ENCODE peak calls at places on chromosomes 3 and 15, in four cellular contexts. O is heart right ventricle, Z is D341Med, G is colonic mucosa. Q is an unnamed sample.

GRCh38 chr3:35617370-35617769 is 22.0 kb upstream of the ARPP21 start:
- DNase-seq in O (no peak), Z (no peak), G (no peak), Q (no peak)

GRCh38 chr15:100781961-100782525 is 97.6 kb upstream of the ALDH1A3 start:
- DNase-seq in O (no peak), Z (no peak), G (no peak), Q (no peak)

GRCh38 chr3:146067048-146067447 is 93.9 kb downstream of the PLOD2 start:
- DNase-seq in O (no peak), Z (no peak), G (no peak), Q (no peak)

GRCh38 chr3:157718835-157719234 is 215.6 kb upstream of the VEPH1 start:
- DNase-seq in O (no peak), Z (no peak), G (no peak), Q (no peak)

GRCh38 chr3:30694148-30694547 is 87.7 kb downstream of the TGFBR2 start:
- DNase-seq in O (no peak), Z (no peak), G (no peak), Q (no peak)

GRCh38 chr3:11327619-11328018 is 55.4 kb downstream of the ATG7 start:
- DNase-seq in O (no peak), Z (no peak), G (no peak), Q (no peak)

GRCh38 chr3:122996038-122996580 is 31.5 kb downstream of the SEMA5B start:
- DNase-seq in O (no peak), Z (no peak), G (no peak), Q (no peak)

GRCh38 chr3:65190111-65190510 is 502.3 kb upstream of the ADAMTS9 start:
- DNase-seq in O (no peak), Z (no peak), G (no peak), Q (no peak)

GRCh38 chr3:194675081-194675640 is 3.2 kb upstream of the LSG1 start:
- DNase-seq in O (peak; percentile 17), Z (no peak), G (no peak), Q (no peak)

GRCh38 chr15:90214553-90215205 is 13.5 kb downstream of the SEMA4B start:
- DNase-seq in O (no peak), Z (no peak), G (no peak), Q (no peak)

GRCh38 chr3:98454929-98455328 is 8.1 kb upstream of the OR5K1 start:
- DNase-seq in O (no peak), Z (no peak), G (no peak), Q (no peak)

GRCh38 chr15:68384451-68385239 is 47.3 kb downstream of the ITGA11 start:
- DNase-seq in O (no peak), Z (no peak), G (peak; percentile 24), Q (peak; percentile 36)

GRCh38 chr3:141686477-141687280 is 51.4 kb upstream of the RNF7 start:
- DNase-seq in O (peak; percentile 76), Z (no peak), G (peak; percentile 72), Q (peak; percentile 78)

GRCh38 chr15:99709243-99709986 is 23.8 kb downstream of the LYSMD4 start:
- DNase-seq in O (no peak), Z (no peak), G (no peak), Q (no peak)

GRCh38 chr15:57017024-57017423 is 98.6 kb downstream of the TCF12 start:
- DNase-seq in O (no peak), Z (peak; percentile 30), G (no peak), Q (no peak)

GRCh38 chr3:48422691-48423090 is 7.2 kb downstream of the PLXNB1 start:
- DNase-seq in O (no peak), Z (no peak), G (no peak), Q (no peak)

GRCh38 chr3:17041009-17041408 is 156.3 kb downstream of the PLCL2 start:
- DNase-seq in O (no peak), Z (no peak), G (no peak), Q (no peak)